ENCODE peak calls at places on chromosomes 2 and 18, in five cellular contexts. One of them, this sample, is unnamed. For H3K4me1, the result is how much of the 10 kb centered on the place peaks cover.

GRCh38 chr2:129061079-129061785 is 742.6 kb upstream of the HS6ST1 start:
- DNase-seq in left ventricle myocardium inferior: no peak
- DNase-seq in thoracic aorta: no peak
- DNase-seq in PC-3: no peak
- DNase-seq in uterus: no peak
- DNase-seq in this sample: peak

GRCh38 chr2:181680055-181680936 is at the start of gene NEUROD1:
- DNase-seq in left ventricle myocardium inferior: no peak
- DNase-seq in thoracic aorta: no peak
- DNase-seq in PC-3: no peak
- DNase-seq in uterus: no peak
- DNase-seq in this sample: no peak

GRCh38 chr18:37435996-37436395 is 129.6 kb downstream of the CELF4 start:
- DNase-seq in left ventricle myocardium inferior: no peak
- DNase-seq in thoracic aorta: no peak
- DNase-seq in PC-3: no peak
- DNase-seq in uterus: no peak
- DNase-seq in this sample: peak

GRCh38 chr18:13375302-13376255 is 157.0 kb downstream of the LDLRAD4 start:
- DNase-seq in left ventricle myocardium inferior: peak
- DNase-seq in thoracic aorta: peak
- DNase-seq in PC-3: peak
- DNase-seq in uterus: peak
- DNase-seq in this sample: peak

GRCh38 chr2:224440988-224441387 is 39.1 kb upstream of the FAM124B start:
- DNase-seq in left ventricle myocardium inferior: no peak
- DNase-seq in thoracic aorta: no peak
- DNase-seq in PC-3: no peak
- DNase-seq in uterus: no peak
- DNase-seq in this sample: peak

GRCh38 chr2:134431837-134432437 is 178.1 kb downstream of the MGAT5 start:
- DNase-seq in left ventricle myocardium inferior: no peak
- DNase-seq in thoracic aorta: no peak
- DNase-seq in PC-3: peak
- DNase-seq in uterus: no peak
- DNase-seq in this sample: peak

GRCh38 chr2:126244937-126245336 is 411.0 kb upstream of the GYPC start:
- DNase-seq in left ventricle myocardium inferior: no peak
- DNase-seq in thoracic aorta: no peak
- DNase-seq in PC-3: peak
- DNase-seq in uterus: no peak
- DNase-seq in this sample: no peak

GRCh38 chr18:3380384-3380961 is 69.5 kb upstream of the TGIF1 start:
- DNase-seq in left ventricle myocardium inferior: no peak
- DNase-seq in thoracic aorta: no peak
- DNase-seq in PC-3: peak
- DNase-seq in uterus: no peak
- DNase-seq in this sample: peak

GRCh38 chr2:120699292-120699691 is 36.4 kb upstream of the GLI2 start:
- DNase-seq in left ventricle myocardium inferior: no peak
- DNase-seq in thoracic aorta: no peak
- DNase-seq in PC-3: no peak
- DNase-seq in uterus: no peak
- DNase-seq in this sample: no peak

GRCh38 chr2:47819834-47820233 is 36.9 kb downstream of the MSH6 start:
- DNase-seq in left ventricle myocardium inferior: no peak
- DNase-seq in thoracic aorta: no peak
- DNase-seq in PC-3: peak
- DNase-seq in uterus: no peak
- DNase-seq in this sample: no peak

GRCh38 chr2:145752091-145752806 is 1232.3 kb upstream of the ZEB2 start:
- DNase-seq in left ventricle myocardium inferior: no peak
- DNase-seq in thoracic aorta: no peak
- DNase-seq in PC-3: peak
- DNase-seq in uterus: no peak
- DNase-seq in this sample: peak

GRCh38 chr18:13176847-13177246 is 41.7 kb upstream of the LDLRAD4 start:
- DNase-seq in left ventricle myocardium inferior: no peak
- DNase-seq in thoracic aorta: no peak
- DNase-seq in PC-3: no peak
- DNase-seq in uterus: no peak
- DNase-seq in this sample: no peak

GRCh38 chr2:145022671-145023330 is 502.9 kb upstream of the ZEB2 start:
- DNase-seq in left ventricle myocardium inferior: no peak
- DNase-seq in thoracic aorta: no peak
- DNase-seq in PC-3: no peak
- DNase-seq in uterus: no peak
- DNase-seq in this sample: no peak

GRCh38 chr2:143473206-143473605 is 344.0 kb downstream of the ARHGAP15 start:
- DNase-seq in left ventricle myocardium inferior: no peak
- DNase-seq in thoracic aorta: no peak
- DNase-seq in PC-3: peak
- DNase-seq in uterus: no peak
- DNase-seq in this sample: peak

GRCh38 chr2:129936334-129936934 is 43.0 kb upstream of the RAB6C start:
- DNase-seq in left ventricle myocardium inferior: no peak
- DNase-seq in thoracic aorta: no peak
- DNase-seq in PC-3: no peak
- DNase-seq in uterus: peak
- DNase-seq in this sample: no peak

GRCh38 chr18:26565514-26565913 is 17.2 kb upstream of the KCTD1 start:
- DNase-seq in left ventricle myocardium inferior: no peak
- DNase-seq in thoracic aorta: no peak
- DNase-seq in PC-3: no peak
- DNase-seq in uterus: no peak
- DNase-seq in this sample: no peak

GRCh38 chr18:13558132-13558531 is 168.2 kb downstream of the FAM210A start:
- DNase-seq in left ventricle myocardium inferior: peak
- DNase-seq in thoracic aorta: no peak
- DNase-seq in PC-3: peak
- DNase-seq in uterus: no peak
- DNase-seq in this sample: peak

GRCh38 chr2:217946071-217946470 is 56.7 kb downstream of the TNS1 start:
- DNase-seq in left ventricle myocardium inferior: no peak
- DNase-seq in thoracic aorta: peak
- DNase-seq in PC-3: no peak
- DNase-seq in uterus: peak
- DNase-seq in this sample: no peak

GRCh38 chr2:55051026-55051866 is 995 bp upstream of the RTN4 start:
- DNase-seq in left ventricle myocardium inferior: peak
- DNase-seq in thoracic aorta: peak
- DNase-seq in PC-3: peak
- DNase-seq in uterus: peak
- DNase-seq in this sample: peak

GRCh38 chr2:1803217-1804115 is 59.2 kb upstream of the PXDN start:
- DNase-seq in left ventricle myocardium inferior: no peak
- DNase-seq in thoracic aorta: no peak
- DNase-seq in PC-3: no peak
- DNase-seq in uterus: peak
- DNase-seq in this sample: no peak

GRCh38 chr2:239498981-239499633 is 98.3 kb upstream of the HDAC4 start:
- DNase-seq in left ventricle myocardium inferior: peak
- DNase-seq in thoracic aorta: no peak
- DNase-seq in PC-3: no peak
- DNase-seq in uterus: peak
- DNase-seq in this sample: no peak

GRCh38 chr2:23801396-23801795 is 125.5 kb downstream of the ATAD2B start:
- DNase-seq in left ventricle myocardium inferior: no peak
- DNase-seq in thoracic aorta: no peak
- DNase-seq in PC-3: no peak
- DNase-seq in uterus: no peak
- DNase-seq in this sample: no peak

GRCh38 chr2:151289972-151290335 is 486 bp upstream of the NMI start:
- DNase-seq in left ventricle myocardium inferior: peak
- DNase-seq in thoracic aorta: no peak
- DNase-seq in PC-3: peak
- DNase-seq in uterus: peak
- DNase-seq in this sample: peak

GRCh38 chr18:79241755-79242154 is 154.0 kb upstream of the NFATC1 start:
- DNase-seq in left ventricle myocardium inferior: no peak
- DNase-seq in thoracic aorta: no peak
- DNase-seq in PC-3: no peak
- DNase-seq in uterus: no peak
- DNase-seq in this sample: no peak

GRCh38 chr18:13261658-13262357 is 43.2 kb downstream of the LDLRAD4 start:
- DNase-seq in left ventricle myocardium inferior: no peak
- DNase-seq in thoracic aorta: no peak
- DNase-seq in PC-3: no peak
- DNase-seq in uterus: no peak
- DNase-seq in this sample: no peak

GRCh38 chr2:120797421-120798289 is 62.0 kb downstream of the GLI2 start:
- DNase-seq in left ventricle myocardium inferior: no peak
- DNase-seq in thoracic aorta: no peak
- DNase-seq in PC-3: no peak
- DNase-seq in uterus: no peak
- DNase-seq in this sample: no peak

GRCh38 chr2:9639000-9639602 is 8.3 kb upstream of the YWHAQ start:
- DNase-seq in left ventricle myocardium inferior: peak
- DNase-seq in thoracic aorta: no peak
- DNase-seq in PC-3: no peak
- DNase-seq in uterus: peak
- DNase-seq in this sample: no peak

GRCh38 chr18:48802543-48803428 is 148.0 kb downstream of the SMAD7 start:
- DNase-seq in left ventricle myocardium inferior: peak
- DNase-seq in thoracic aorta: no peak
- DNase-seq in PC-3: no peak
- DNase-seq in uterus: peak
- DNase-seq in this sample: no peak

GRCh38 chr18:13447621-13448020 is 229.1 kb downstream of the LDLRAD4 start:
- DNase-seq in left ventricle myocardium inferior: no peak
- DNase-seq in thoracic aorta: no peak
- DNase-seq in PC-3: no peak
- DNase-seq in uterus: no peak
- DNase-seq in this sample: no peak

GRCh38 chr2:25056391-25056821 is 14.5 kb downstream of the EFR3B start:
- DNase-seq in left ventricle myocardium inferior: no peak
- DNase-seq in thoracic aorta: no peak
- DNase-seq in PC-3: no peak
- DNase-seq in uterus: no peak
- DNase-seq in this sample: no peak

GRCh38 chr2:172084734-172085459 is 410 bp upstream of the DLX1 start:
- DNase-seq in left ventricle myocardium inferior: peak
- DNase-seq in thoracic aorta: no peak
- DNase-seq in PC-3: peak
- DNase-seq in uterus: peak
- DNase-seq in this sample: peak

GRCh38 chr18:76482267-76482666 is 12.8 kb downstream of the ZNF516 start:
- DNase-seq in left ventricle myocardium inferior: no peak
- DNase-seq in thoracic aorta: no peak
- DNase-seq in PC-3: no peak
- DNase-seq in uterus: no peak
- DNase-seq in this sample: no peak

GRCh38 chr2:171431677-171432167 is 2.1 kb downstream of the METTL8 start:
- DNase-seq in left ventricle myocardium inferior: no peak
- DNase-seq in thoracic aorta: no peak
- DNase-seq in PC-3: no peak
- DNase-seq in uterus: no peak
- DNase-seq in this sample: no peak

GRCh38 chr2:109382946-109383345 is 230.8 kb downstream of the SEPTIN10 start:
- DNase-seq in left ventricle myocardium inferior: peak
- DNase-seq in thoracic aorta: peak
- DNase-seq in PC-3: peak
- DNase-seq in uterus: peak
- DNase-seq in this sample: peak

GRCh38 chr2:43220982-43221659 is 5.3 kb downstream of the ZFP36L2 start:
- DNase-seq in left ventricle myocardium inferior: peak
- DNase-seq in thoracic aorta: no peak
- DNase-seq in PC-3: no peak
- DNase-seq in uterus: peak
- DNase-seq in this sample: peak
- H3K4me1 ChIP-seq in left ventricle myocardium inferior: half or more
- H3K4me1 ChIP-seq in thoracic aorta: under half
- H3K4me1 ChIP-seq in PC-3: under half
- H3K4me1 ChIP-seq in uterus: under half
- H3K4me1 ChIP-seq in this sample: under half

GRCh38 chr18:58416704-58417683 is 211.9 kb downstream of the ALPK2 start:
- DNase-seq in left ventricle myocardium inferior: no peak
- DNase-seq in thoracic aorta: no peak
- DNase-seq in PC-3: peak
- DNase-seq in uterus: no peak
- DNase-seq in this sample: no peak
- H3K27ac ChIP-seq in left ventricle myocardium inferior: peak
- H3K27ac ChIP-seq in thoracic aorta: no peak
- H3K27ac ChIP-seq in PC-3: peak
- H3K27ac ChIP-seq in uterus: no peak
- H3K27ac ChIP-seq in this sample: no peak

GRCh38 chr2:127810637-127811396 is at the start of gene WDR33:
- DNase-seq in left ventricle myocardium inferior: peak
- DNase-seq in thoracic aorta: peak
- DNase-seq in PC-3: peak
- DNase-seq in uterus: peak
- DNase-seq in this sample: peak
- TF ChIP-seq CTCF in left ventricle myocardium inferior: peak
- TF ChIP-seq CTCF in thoracic aorta: no peak
- TF ChIP-seq CTCF in PC-3: peak
- TF ChIP-seq CTCF in uterus: peak
- TF ChIP-seq CTCF in this sample: peak

GRCh38 chr2:160402498-160402897 is 91.1 kb downstream of the RBMS1 start:
- DNase-seq in left ventricle myocardium inferior: no peak
- DNase-seq in thoracic aorta: no peak
- DNase-seq in PC-3: no peak
- DNase-seq in uterus: no peak
- DNase-seq in this sample: no peak

GRCh38 chr2:160399880-160400279 is 93.7 kb downstream of the RBMS1 start:
- DNase-seq in left ventricle myocardium inferior: no peak
- DNase-seq in thoracic aorta: no peak
- DNase-seq in PC-3: no peak
- DNase-seq in uterus: no peak
- DNase-seq in this sample: no peak

GRCh38 chr2:160405077-160405865 is 88.3 kb downstream of the RBMS1 start:
- DNase-seq in left ventricle myocardium inferior: no peak
- DNase-seq in thoracic aorta: no peak
- DNase-seq in PC-3: no peak
- DNase-seq in uterus: no peak
- DNase-seq in this sample: no peak

GRCh38 chr2:160401895-160402294 is 91.7 kb downstream of the RBMS1 start:
- DNase-seq in left ventricle myocardium inferior: no peak
- DNase-seq in thoracic aorta: no peak
- DNase-seq in PC-3: no peak
- DNase-seq in uterus: no peak
- DNase-seq in this sample: no peak

GRCh38 chr2:160402997-160403979 is 90.3 kb downstream of the RBMS1 start:
- DNase-seq in left ventricle myocardium inferior: no peak
- DNase-seq in thoracic aorta: no peak
- DNase-seq in PC-3: no peak
- DNase-seq in uterus: no peak
- DNase-seq in this sample: peak
- H3K4me1 ChIP-seq in left ventricle myocardium inferior: half or more
- H3K4me1 ChIP-seq in thoracic aorta: under half
- H3K4me1 ChIP-seq in PC-3: half or more
- H3K4me1 ChIP-seq in uterus: under half
- H3K4me1 ChIP-seq in this sample: under half

GRCh38 chr2:7725850-7726242 is 808.6 kb downstream of the RNF144A start:
- DNase-seq in left ventricle myocardium inferior: no peak
- DNase-seq in thoracic aorta: no peak
- DNase-seq in PC-3: no peak
- DNase-seq in uterus: no peak
- DNase-seq in this sample: no peak
- H3K27ac ChIP-seq in left ventricle myocardium inferior: no peak
- H3K27ac ChIP-seq in thoracic aorta: no peak
- H3K27ac ChIP-seq in PC-3: no peak
- H3K27ac ChIP-seq in uterus: no peak
- H3K27ac ChIP-seq in this sample: no peak

GRCh38 chr2:155310589-155310988 is 612.1 kb downstream of the KCNJ3 start:
- DNase-seq in left ventricle myocardium inferior: no peak
- DNase-seq in thoracic aorta: no peak
- DNase-seq in PC-3: peak
- DNase-seq in uterus: no peak
- DNase-seq in this sample: no peak
- TF ChIP-seq CTCF in left ventricle myocardium inferior: peak
- TF ChIP-seq CTCF in thoracic aorta: peak
- TF ChIP-seq CTCF in PC-3: peak
- TF ChIP-seq CTCF in uterus: no peak
- TF ChIP-seq CTCF in this sample: peak

This sample was measured in foreskin keratinocyte.